ENCODE peak calls at places on chromosomes 4 and X, in eight cellular contexts. One of them, this sample, is unnamed.

GRCh38 chr4:102285831-102286230 is 59.5 kb downstream of the SLC39A8 start:
- DNase-seq in RWPE2: no peak
- DNase-seq in heart right ventricle: no peak
- DNase-seq in heart left ventricle: no peak
- DNase-seq in upper lobe of right lung: no peak
- DNase-seq in endodermal cell: no peak
- DNase-seq in A549: no peak
- DNase-seq in fibroblast of lung: peak; percentile 26
- DNase-seq in this sample: no peak

GRCh38 chr4:74161676-74162450 is 3.9 kb downstream of the MTHFD2L start:
- DNase-seq in RWPE2: no peak
- DNase-seq in heart right ventricle: no peak
- DNase-seq in heart left ventricle: no peak
- DNase-seq in upper lobe of right lung: no peak
- DNase-seq in endodermal cell: no peak
- DNase-seq in A549: no peak
- DNase-seq in fibroblast of lung: peak; percentile 48
- DNase-seq in this sample: no peak

GRCh38 chrX:154458954-154459829 is 1.1 kb downstream of the PLXNA3 start:
- DNase-seq in RWPE2: no peak
- DNase-seq in heart right ventricle: peak; percentile 35
- DNase-seq in heart left ventricle: no peak
- DNase-seq in upper lobe of right lung: no peak
- DNase-seq in endodermal cell: peak; percentile 58
- DNase-seq in A549: no peak
- DNase-seq in fibroblast of lung: no peak
- DNase-seq in this sample: peak; percentile 60

GRCh38 chr4:1503583-1504471 is 97.6 kb upstream of the NKX1-1 start:
- DNase-seq in RWPE2: peak; percentile 15
- DNase-seq in heart right ventricle: no peak
- DNase-seq in heart left ventricle: peak; percentile 4
- DNase-seq in upper lobe of right lung: peak; percentile 57
- DNase-seq in endodermal cell: peak; percentile 38
- DNase-seq in A549: peak; percentile 19
- DNase-seq in fibroblast of lung: no peak
- DNase-seq in this sample: no peak

GRCh38 chrX:100939336-100939735 is 10.6 kb upstream of the XKRX start:
- DNase-seq in RWPE2: no peak
- DNase-seq in heart right ventricle: no peak
- DNase-seq in heart left ventricle: no peak
- DNase-seq in upper lobe of right lung: no peak
- DNase-seq in endodermal cell: no peak
- DNase-seq in A549: no peak
- DNase-seq in fibroblast of lung: no peak
- DNase-seq in this sample: no peak

GRCh38 chrX:66163849-66164401 is at the start of gene HEPH:
- DNase-seq in RWPE2: no peak
- DNase-seq in heart right ventricle: no peak
- DNase-seq in heart left ventricle: peak; percentile 21
- DNase-seq in upper lobe of right lung: no peak
- DNase-seq in endodermal cell: peak; percentile 67
- DNase-seq in A549: no peak
- DNase-seq in fibroblast of lung: peak; percentile 57
- DNase-seq in this sample: peak; percentile 70

GRCh38 chr4:188417181-188417580 is 277.9 kb downstream of the TRIML1 start:
- DNase-seq in RWPE2: no peak
- DNase-seq in heart right ventricle: no peak
- DNase-seq in heart left ventricle: no peak
- DNase-seq in upper lobe of right lung: no peak
- DNase-seq in endodermal cell: peak; percentile 64
- DNase-seq in A549: peak; percentile 44
- DNase-seq in fibroblast of lung: no peak
- DNase-seq in this sample: no peak

GRCh38 chr4:147160908-147161513 is 215.3 kb upstream of the TTC29 start:
- DNase-seq in RWPE2: no peak
- DNase-seq in heart right ventricle: no peak
- DNase-seq in heart left ventricle: no peak
- DNase-seq in upper lobe of right lung: no peak
- DNase-seq in endodermal cell: peak; percentile 65
- DNase-seq in A549: peak; percentile 49
- DNase-seq in fibroblast of lung: peak; percentile 81
- DNase-seq in this sample: peak; percentile 49

GRCh38 chrX:29903365-29903764 is 312.0 kb upstream of the MAGEB2 start:
- DNase-seq in RWPE2: no peak
- DNase-seq in heart right ventricle: no peak
- DNase-seq in heart left ventricle: no peak
- DNase-seq in upper lobe of right lung: no peak
- DNase-seq in endodermal cell: no peak
- DNase-seq in A549: peak; percentile 1
- DNase-seq in fibroblast of lung: peak; percentile 38
- DNase-seq in this sample: no peak

GRCh38 chrX:105636667-105637066 is 185.7 kb upstream of the NRK start:
- DNase-seq in RWPE2: no peak
- DNase-seq in heart right ventricle: no peak
- DNase-seq in heart left ventricle: no peak
- DNase-seq in upper lobe of right lung: no peak
- DNase-seq in endodermal cell: peak; percentile 44
- DNase-seq in A549: no peak
- DNase-seq in fibroblast of lung: peak; percentile 19
- DNase-seq in this sample: no peak

GRCh38 chr4:4859010-4859798 is at the start of gene MSX1:
- DNase-seq in RWPE2: peak; percentile 75
- DNase-seq in heart right ventricle: peak; percentile 89
- DNase-seq in heart left ventricle: peak; percentile 89
- DNase-seq in upper lobe of right lung: peak; percentile 91
- DNase-seq in endodermal cell: peak; percentile 97
- DNase-seq in A549: peak; percentile 74
- DNase-seq in fibroblast of lung: peak; percentile 69
- DNase-seq in this sample: peak; percentile 65

GRCh38 chrX:140431521-140431920 is 73.3 kb downstream of the SOX3 start:
- DNase-seq in RWPE2: no peak
- DNase-seq in heart right ventricle: no peak
- DNase-seq in heart left ventricle: no peak
- DNase-seq in upper lobe of right lung: no peak
- DNase-seq in endodermal cell: no peak
- DNase-seq in A549: no peak
- DNase-seq in fibroblast of lung: peak; percentile 6
- DNase-seq in this sample: no peak

GRCh38 chr4:56321246-56321645 is 66.0 kb downstream of the AASDH start:
- DNase-seq in RWPE2: no peak
- DNase-seq in heart right ventricle: no peak
- DNase-seq in heart left ventricle: no peak
- DNase-seq in upper lobe of right lung: no peak
- DNase-seq in endodermal cell: no peak
- DNase-seq in A549: no peak
- DNase-seq in fibroblast of lung: peak; percentile 62
- DNase-seq in this sample: no peak

GRCh38 chr4:72843466-72843865 is 226.1 kb downstream of the COX18 start:
- DNase-seq in RWPE2: no peak
- DNase-seq in heart right ventricle: no peak
- DNase-seq in heart left ventricle: no peak
- DNase-seq in upper lobe of right lung: no peak
- DNase-seq in endodermal cell: no peak
- DNase-seq in A549: no peak
- DNase-seq in fibroblast of lung: no peak
- DNase-seq in this sample: no peak

GRCh38 chr4:68451246-68452211 is 4.3 kb downstream of the TMPRSS11E start:
- DNase-seq in RWPE2: no peak
- DNase-seq in heart right ventricle: no peak
- DNase-seq in heart left ventricle: no peak
- DNase-seq in upper lobe of right lung: no peak
- DNase-seq in endodermal cell: no peak
- DNase-seq in A549: no peak
- DNase-seq in fibroblast of lung: no peak
- DNase-seq in this sample: no peak

GRCh38 chr4:189090174-189090814 is 850.4 kb upstream of the FRG1 start:
- DNase-seq in RWPE2: no peak
- DNase-seq in heart right ventricle: no peak
- DNase-seq in heart left ventricle: no peak
- DNase-seq in upper lobe of right lung: no peak
- DNase-seq in endodermal cell: peak; percentile 66
- DNase-seq in A549: peak; percentile 30
- DNase-seq in fibroblast of lung: peak; percentile 36
- DNase-seq in this sample: peak; percentile 4

DNA sequence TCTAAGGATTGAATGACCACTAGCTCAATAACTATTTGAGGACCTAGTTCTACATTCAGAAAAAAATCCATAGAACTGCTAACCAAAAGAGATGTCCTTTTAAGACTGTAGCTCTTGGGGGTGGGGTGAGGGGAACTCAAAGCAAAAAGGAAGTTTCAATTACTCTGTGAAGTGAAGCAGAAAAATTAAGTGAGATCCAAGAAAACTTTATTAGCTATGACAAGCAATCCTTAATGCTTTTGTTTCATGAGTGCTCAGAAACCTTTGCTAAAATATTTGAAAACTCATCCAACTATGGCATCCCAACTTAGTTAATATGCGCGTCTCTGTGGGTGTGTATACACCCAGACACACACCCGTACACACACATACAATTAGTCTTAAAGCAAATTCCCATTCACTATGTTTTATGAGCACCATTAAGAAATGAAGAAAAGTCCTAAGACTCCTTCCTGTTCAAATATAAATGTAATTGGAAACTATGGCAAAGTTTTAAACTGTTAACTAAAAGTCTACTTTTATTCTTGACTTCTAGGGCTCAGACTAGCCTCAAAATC is 44.5 kb downstream of the GPC4 start:
- DNase-seq in RWPE2: no peak
- DNase-seq in heart right ventricle: no peak
- DNase-seq in heart left ventricle: no peak
- DNase-seq in upper lobe of right lung: no peak
- DNase-seq in endodermal cell: no peak
- DNase-seq in A549: no peak
- DNase-seq in fibroblast of lung: no peak
- DNase-seq in this sample: no peak
- H3K27ac ChIP-seq in RWPE2: no peak overlapping the region
- H3K27ac ChIP-seq in heart right ventricle: no peak overlapping the region
- H3K27ac ChIP-seq in heart left ventricle: no peak overlapping the region
- H3K27ac ChIP-seq in upper lobe of right lung: no peak overlapping the region
- H3K27ac ChIP-seq in endodermal cell: no peak overlapping the region
- H3K27ac ChIP-seq in A549: no peak overlapping the region
- H3K27ac ChIP-seq in fibroblast of lung: no peak overlapping the region
- H3K27ac ChIP-seq in this sample: no peak overlapping the region

DNA sequence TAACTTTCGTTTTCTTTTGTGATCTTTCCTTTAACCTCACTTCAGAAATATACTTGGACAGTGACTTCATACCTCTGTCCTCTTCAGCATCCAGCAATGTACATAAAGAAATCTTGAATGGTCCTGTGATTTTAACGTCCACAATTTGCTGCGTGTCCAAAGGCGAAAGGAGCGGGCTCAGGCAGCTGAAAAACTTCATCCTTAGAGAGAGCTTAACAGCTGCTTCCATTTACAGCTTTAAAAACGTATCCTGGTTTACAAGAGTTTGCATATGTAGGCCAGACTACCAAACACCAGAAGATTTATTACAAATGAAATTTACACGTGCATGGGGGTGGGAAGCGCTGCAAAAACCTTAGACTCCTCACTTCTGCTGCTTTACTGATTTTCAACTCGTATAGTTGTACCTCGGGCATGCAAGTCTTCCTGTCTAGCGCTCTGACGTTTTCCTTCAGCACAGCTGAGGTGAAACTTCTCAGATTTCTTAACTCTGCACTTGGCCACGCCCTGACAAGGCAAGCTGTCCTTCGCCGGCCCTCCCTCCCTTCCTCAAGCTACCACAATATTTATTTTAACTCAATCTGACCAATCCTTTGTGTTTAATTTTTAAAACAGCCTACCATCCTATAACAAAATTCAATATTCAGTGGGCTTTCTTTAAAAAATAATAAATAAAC is 406.4 kb downstream of the FAM47A start:
- DNase-seq in RWPE2: no peak
- DNase-seq in heart right ventricle: no peak
- DNase-seq in heart left ventricle: no peak
- DNase-seq in upper lobe of right lung: no peak
- DNase-seq in endodermal cell: peak; percentile 76
- DNase-seq in A549: peak; percentile 7
- DNase-seq in fibroblast of lung: peak; percentile 47
- DNase-seq in this sample: no peak
- H3K4me3 ChIP-seq in RWPE2: peak overlapping the region; percentile 26
- H3K4me3 ChIP-seq in heart right ventricle: peak overlapping the region; percentile 23
- H3K4me3 ChIP-seq in heart left ventricle: no peak overlapping the region
- H3K4me3 ChIP-seq in upper lobe of right lung: peak overlapping the region; percentile 29
- H3K4me3 ChIP-seq in endodermal cell: peak overlapping the region; percentile 78
- H3K4me3 ChIP-seq in A549: no peak overlapping the region
- H3K4me3 ChIP-seq in fibroblast of lung: peak overlapping the region; percentile 73
- H3K4me3 ChIP-seq in this sample: no peak overlapping the region

GRCh38 chr4:114481856-114482255 is 116.8 kb upstream of the UGT8 start:
- DNase-seq in RWPE2: no peak
- DNase-seq in heart right ventricle: no peak
- DNase-seq in heart left ventricle: no peak
- DNase-seq in upper lobe of right lung: no peak
- DNase-seq in endodermal cell: no peak
- DNase-seq in A549: no peak
- DNase-seq in fibroblast of lung: no peak
- DNase-seq in this sample: no peak
- H3K4me1 ChIP-seq in RWPE2: no peaks in the 10 kb centered on the region
- H3K4me1 ChIP-seq in heart right ventricle: no peaks in the 10 kb centered on the region
- H3K4me1 ChIP-seq in heart left ventricle: no peaks in the 10 kb centered on the region
- H3K4me1 ChIP-seq in upper lobe of right lung: no peaks in the 10 kb centered on the region
- H3K4me1 ChIP-seq in endodermal cell: no peaks in the 10 kb centered on the region
- H3K4me1 ChIP-seq in A549: no peaks in the 10 kb centered on the region
- H3K4me1 ChIP-seq in fibroblast of lung: no peaks in the 10 kb centered on the region
- H3K4me1 ChIP-seq in this sample: no peaks in the 10 kb centered on the region

GRCh38 chr4:25356068-25356467 is 21.0 kb upstream of the ANAPC4 start:
- DNase-seq in RWPE2: no peak
- DNase-seq in heart right ventricle: no peak
- DNase-seq in heart left ventricle: no peak
- DNase-seq in upper lobe of right lung: no peak
- DNase-seq in endodermal cell: no peak
- DNase-seq in A549: no peak
- DNase-seq in fibroblast of lung: no peak
- DNase-seq in this sample: no peak

GRCh38 chr4:25367004-25367621 is 9.9 kb upstream of the ANAPC4 start:
- DNase-seq in RWPE2: no peak
- DNase-seq in heart right ventricle: no peak
- DNase-seq in heart left ventricle: no peak
- DNase-seq in upper lobe of right lung: no peak
- DNase-seq in endodermal cell: no peak
- DNase-seq in A549: peak; percentile 39
- DNase-seq in fibroblast of lung: peak; percentile 71
- DNase-seq in this sample: peak; percentile 56

GRCh38 chr4:25358515-25359275 is 18.4 kb upstream of the ANAPC4 start:
- DNase-seq in RWPE2: peak; percentile 58
- DNase-seq in heart right ventricle: no peak
- DNase-seq in heart left ventricle: no peak
- DNase-seq in upper lobe of right lung: peak; percentile 93
- DNase-seq in endodermal cell: no peak
- DNase-seq in A549: no peak
- DNase-seq in fibroblast of lung: no peak
- DNase-seq in this sample: peak; percentile 61

DNA sequence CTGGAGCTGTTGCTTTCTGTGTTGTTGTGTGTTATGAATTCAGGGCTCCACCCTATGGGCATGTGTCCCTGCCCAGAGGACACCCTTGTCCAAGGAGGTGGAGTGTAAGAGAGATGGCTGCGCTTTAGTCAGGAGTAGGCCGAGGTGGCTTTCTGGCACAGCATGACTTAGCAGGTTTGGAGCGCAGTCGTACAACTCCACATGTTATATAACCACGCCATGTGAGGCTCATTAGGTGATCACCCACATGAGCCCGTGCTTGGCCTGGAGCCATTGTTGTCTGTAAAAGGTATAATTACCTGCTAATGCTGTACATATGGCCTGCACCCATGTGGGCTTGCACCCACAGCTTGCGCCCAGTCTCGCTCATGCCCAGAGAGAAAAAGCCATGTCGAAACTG is 15.8 kb upstream of the ANAPC4 start:
- DNase-seq in RWPE2: no peak
- DNase-seq in heart right ventricle: no peak
- DNase-seq in heart left ventricle: no peak
- DNase-seq in upper lobe of right lung: no peak
- DNase-seq in endodermal cell: no peak
- DNase-seq in A549: no peak
- DNase-seq in fibroblast of lung: no peak
- DNase-seq in this sample: no peak
- H3K27ac ChIP-seq in RWPE2: no peak overlapping the region
- H3K27ac ChIP-seq in heart right ventricle: no peak overlapping the region
- H3K27ac ChIP-seq in heart left ventricle: no peak overlapping the region
- H3K27ac ChIP-seq in upper lobe of right lung: no peak overlapping the region
- H3K27ac ChIP-seq in endodermal cell: no peak overlapping the region
- H3K27ac ChIP-seq in A549: no peak overlapping the region
- H3K27ac ChIP-seq in fibroblast of lung: no peak overlapping the region
- H3K27ac ChIP-seq in this sample: no peak overlapping the region

This sample was measured in small intestine.